ENCODE peak calls at places on chromosomes 11 and 22, in six cellular contexts. X is H9; V is left ventricle myocardium inferior; J is IMR-90; N is effector memory CD4-positive, alpha-beta T cell; O is Karpas-422. W is an unnamed sample.
A peak's percentile ranks its signal among the peaks of the same experiment; 100 is the strongest.

GRCh38 chr11:79160786-79161403 is 279.9 kb downstream of the TENM4 start:
- DNase-seq in X (no peak), N (no peak), J (no peak), V (no peak), O (peak; percentile 67), W (no peak)

GRCh38 chr11:117717485-117718314 is 79.3 kb downstream of the DSCAML1 start:
- DNase-seq in X (peak; percentile 61), O (no peak), J (no peak), N (no peak), V (peak; percentile 29), W (peak; percentile 30)

GRCh38 chr11:93902921-93903320 is 52.5 kb upstream of the VSTM5 start:
- DNase-seq in N (no peak), V (no peak), J (no peak), X (no peak), O (no peak), W (no peak)

GRCh38 chr11:50214376-50214775 is 181.7 kb downstream of the OR4C45 start:
- DNase-seq in V (no peak), N (no peak), O (no peak), X (no peak), J (no peak), W (no peak)

GRCh38 chr22:48758021-48758561 is 1069.6 kb downstream of the BRD1 start:
- DNase-seq in O (no peak), J (no peak), V (no peak), X (peak; percentile 20), N (no peak), W (no peak)

GRCh38 chr11:2821891-2822290 is 63.7 kb downstream of the CDKN1C start:
- DNase-seq in J (no peak), O (no peak), V (peak; percentile 3), X (no peak), N (no peak), W (no peak)

GRCh38 chr11:69911310-69912160 is 92.3 kb upstream of the FGF3 start:
- DNase-seq in J (no peak), O (no peak), V (peak; percentile 15), N (no peak), X (no peak), W (no peak)

GRCh38 chr11:96161271-96162089 is 181.5 kb downstream of the MAML2 start:
- DNase-seq in J (peak; percentile 68), X (no peak), V (no peak), O (no peak), N (no peak), W (no peak)

GRCh38 chr11:15159085-15159484 is 44.4 kb downstream of the INSC start:
- DNase-seq in X (peak; percentile 37), J (peak; percentile 49), O (peak; percentile 79), V (no peak), N (no peak), W (no peak)

GRCh38 chr22:36746571-36746970 is 29.3 kb downstream of the IFT27 start:
- DNase-seq in N (no peak), J (no peak), X (peak; percentile 18), O (peak; percentile 16), V (no peak), W (no peak)

GRCh38 chr11:72824811-72825505 is 10.7 kb downstream of the ATG16L2 start:
- DNase-seq in X (no peak), N (no peak), V (no peak), O (no peak), J (no peak), W (no peak)

GRCh38 chr11:71453021-71453910 is at the start of gene NADSYN1:
- DNase-seq in J (peak; percentile 87), O (peak; percentile 99), X (peak; percentile 98), V (peak; percentile 98), N (peak; percentile 93), W (peak; percentile 99)
- H3K27ac ChIP-seq in J (peak within 1 kb of the TSS; percentile 75), O (no peak within 1 kb of the TSS), X (no peak within 1 kb of the TSS), V (peak within 1 kb of the TSS; percentile 85), N (peak within 1 kb of the TSS; percentile 83), W (peak within 1 kb of the TSS; percentile 85)

GRCh38 chr22:30420401-30421178 is 5.0 kb upstream of the MTFP1 start:
- DNase-seq in V (no peak), X (no peak), N (no peak), J (peak; percentile 90), O (no peak), W (no peak)
- H3K27ac ChIP-seq in V (no peak overlapping the region), X (no peak overlapping the region), N (no peak overlapping the region), J (peak overlapping the region; percentile 74), O (no peak overlapping the region), W (no peak overlapping the region)

GRCh38 chr11:45754746-45755145 is 50.2 kb upstream of the SLC35C1 start:
- DNase-seq in J (no peak), V (no peak), N (no peak), O (no peak), X (no peak), W (no peak)
- H3K27ac ChIP-seq in J (no peak overlapping the region), V (peak overlapping the region; percentile 78), N (no peak overlapping the region), O (no peak overlapping the region), X (no peak overlapping the region), W (peak overlapping the region; percentile 33)

GRCh38 chr22:35345808-35346505 is 34.9 kb upstream of the HMOX1 start:
- DNase-seq in X (no peak), O (no peak), V (no peak), N (no peak), J (no peak), W (no peak)

GRCh38 chr22:35344956-35345690 is 35.8 kb upstream of the HMOX1 start:
- DNase-seq in O (no peak), V (no peak), J (no peak), X (no peak), N (no peak), W (no peak)

GRCh38 chr22:35341090-35341874 is 39.6 kb upstream of the HMOX1 start:
- DNase-seq in V (no peak), O (no peak), N (no peak), X (no peak), J (no peak), W (no peak)

GRCh38 chr22:35343664-35344550 is 37.0 kb upstream of the HMOX1 start:
- DNase-seq in O (no peak), X (no peak), V (no peak), J (no peak), N (no peak), W (no peak)

GRCh38 chr22:35342390-35342789 is 38.5 kb upstream of the HMOX1 start:
- DNase-seq in N (no peak), J (no peak), X (no peak), O (no peak), V (no peak), W (no peak)
- H3K27ac ChIP-seq in N (no peak overlapping the region), J (no peak overlapping the region), X (no peak overlapping the region), O (no peak overlapping the region), V (no peak overlapping the region), W (no peak overlapping the region)

GRCh38 chr11:100704176-100704575 is 17.1 kb downstream of the ARHGAP42 start:
- DNase-seq in N (no peak), O (no peak), J (no peak), X (no peak), V (no peak), W (no peak)
- H3K27ac ChIP-seq in N (no peak overlapping the region), O (no peak overlapping the region), J (no peak overlapping the region), X (no peak overlapping the region), V (peak overlapping the region; percentile 41), W (peak overlapping the region; percentile 18)

W was measured in heart right ventricle.